ENCODE peak calls at places on chromosomes 13 and 19, in five cellular contexts. One of them, this sample, is unnamed.

GRCh38 chr19:1852294-1852646 is 4.0 kb upstream of the REXO1 start:
- DNase-seq in fibroblast of lung: no peak
- DNase-seq in PC-9: no peak
- DNase-seq in endothelial cell of umbilical vein: no peak
- DNase-seq in GM23338: no peak
- DNase-seq in this sample: no peak

GRCh38 chr13:21478881-21479808 is 20.0 kb upstream of the ZDHHC20 start:
- DNase-seq in fibroblast of lung: peak
- DNase-seq in PC-9: peak
- DNase-seq in endothelial cell of umbilical vein: peak
- DNase-seq in GM23338: peak
- DNase-seq in this sample: peak

GRCh38 chr13:110809871-110810486 is 96.5 kb downstream of the ING1 start:
- DNase-seq in fibroblast of lung: no peak
- DNase-seq in PC-9: no peak
- DNase-seq in endothelial cell of umbilical vein: no peak
- DNase-seq in GM23338: no peak
- DNase-seq in this sample: no peak

GRCh38 chr19:5491565-5491964 is 36.3 kb downstream of the ZNRF4 start:
- DNase-seq in fibroblast of lung: no peak
- DNase-seq in PC-9: no peak
- DNase-seq in endothelial cell of umbilical vein: no peak
- DNase-seq in GM23338: no peak
- DNase-seq in this sample: no peak

GRCh38 chr19:40416918-40417713 is 3.9 kb upstream of the PRX start:
- DNase-seq in fibroblast of lung: no peak
- DNase-seq in PC-9: no peak
- DNase-seq in endothelial cell of umbilical vein: no peak
- DNase-seq in GM23338: no peak
- DNase-seq in this sample: no peak

GRCh38 chr19:5296457-5297271 is 43.9 kb downstream of the PTPRS start:
- DNase-seq in fibroblast of lung: no peak
- DNase-seq in PC-9: no peak
- DNase-seq in endothelial cell of umbilical vein: no peak
- DNase-seq in GM23338: no peak
- DNase-seq in this sample: no peak

GRCh38 chr13:67158903-67159302 is 71.2 kb downstream of the PCDH9 start:
- DNase-seq in fibroblast of lung: no peak
- DNase-seq in PC-9: no peak
- DNase-seq in endothelial cell of umbilical vein: no peak
- DNase-seq in GM23338: no peak
- DNase-seq in this sample: no peak

GRCh38 chr13:32905063-32905863 is 111.0 kb upstream of the KL start:
- DNase-seq in fibroblast of lung: peak
- DNase-seq in PC-9: peak
- DNase-seq in endothelial cell of umbilical vein: no peak
- DNase-seq in GM23338: peak
- DNase-seq in this sample: no peak

GRCh38 chr13:99354371-99354951 is 47.3 kb upstream of the GPR183 start:
- DNase-seq in fibroblast of lung: no peak
- DNase-seq in PC-9: no peak
- DNase-seq in endothelial cell of umbilical vein: no peak
- DNase-seq in GM23338: no peak
- DNase-seq in this sample: no peak

GRCh38 chr13:99353836-99354235 is 46.6 kb upstream of the GPR183 start:
- DNase-seq in fibroblast of lung: peak
- DNase-seq in PC-9: no peak
- DNase-seq in endothelial cell of umbilical vein: no peak
- DNase-seq in GM23338: no peak
- DNase-seq in this sample: no peak

GRCh38 chr13:99357149-99357596 is 50.0 kb upstream of the GPR183 start:
- DNase-seq in fibroblast of lung: peak
- DNase-seq in PC-9: no peak
- DNase-seq in endothelial cell of umbilical vein: peak
- DNase-seq in GM23338: no peak
- DNase-seq in this sample: no peak

GRCh38 chr13:99356216-99357089 is 49.3 kb upstream of the GPR183 start:
- DNase-seq in fibroblast of lung: peak
- DNase-seq in PC-9: no peak
- DNase-seq in endothelial cell of umbilical vein: peak
- DNase-seq in GM23338: no peak
- DNase-seq in this sample: no peak

GRCh38 chr13:99355267-99356215 is 48.3 kb upstream of the GPR183 start:
- DNase-seq in fibroblast of lung: no peak
- DNase-seq in PC-9: no peak
- DNase-seq in endothelial cell of umbilical vein: no peak
- DNase-seq in GM23338: no peak
- DNase-seq in this sample: no peak
- H3K4me2 ChIP-seq in fibroblast of lung: peak
- H3K4me2 ChIP-seq in PC-9: no peak
- H3K4me2 ChIP-seq in endothelial cell of umbilical vein: peak
- H3K4me2 ChIP-seq in GM23338: no peak
- H3K4me2 ChIP-seq in this sample: no peak

GRCh38 chr19:33456076-33456844 is 65.3 kb downstream of the PEPD start:
- DNase-seq in fibroblast of lung: no peak
- DNase-seq in PC-9: no peak
- DNase-seq in endothelial cell of umbilical vein: no peak
- DNase-seq in GM23338: no peak
- DNase-seq in this sample: no peak
- TF ChIP-seq CTCF in fibroblast of lung: no peak
- TF ChIP-seq CTCF in PC-9: no peak
- TF ChIP-seq CTCF in endothelial cell of umbilical vein: no peak
- TF ChIP-seq CTCF in GM23338: no peak
- TF ChIP-seq CTCF in this sample: no peak

GRCh38 chr19:3266092-3266693 is 41.7 kb downstream of the CELF5 start:
- DNase-seq in fibroblast of lung: no peak
- DNase-seq in PC-9: no peak
- DNase-seq in endothelial cell of umbilical vein: no peak
- DNase-seq in GM23338: no peak
- DNase-seq in this sample: no peak

GRCh38 chr19:3268326-3268725 is 43.9 kb downstream of the CELF5 start:
- DNase-seq in fibroblast of lung: no peak
- DNase-seq in PC-9: no peak
- DNase-seq in endothelial cell of umbilical vein: no peak
- DNase-seq in GM23338: no peak
- DNase-seq in this sample: no peak

GRCh38 chr19:3265432-3265831 is 41.0 kb downstream of the CELF5 start:
- DNase-seq in fibroblast of lung: no peak
- DNase-seq in PC-9: no peak
- DNase-seq in endothelial cell of umbilical vein: no peak
- DNase-seq in GM23338: no peak
- DNase-seq in this sample: no peak

GRCh38 chr19:3268763-3269162 is 44.3 kb downstream of the CELF5 start:
- DNase-seq in fibroblast of lung: no peak
- DNase-seq in PC-9: no peak
- DNase-seq in endothelial cell of umbilical vein: no peak
- DNase-seq in GM23338: no peak
- DNase-seq in this sample: no peak

DNA sequence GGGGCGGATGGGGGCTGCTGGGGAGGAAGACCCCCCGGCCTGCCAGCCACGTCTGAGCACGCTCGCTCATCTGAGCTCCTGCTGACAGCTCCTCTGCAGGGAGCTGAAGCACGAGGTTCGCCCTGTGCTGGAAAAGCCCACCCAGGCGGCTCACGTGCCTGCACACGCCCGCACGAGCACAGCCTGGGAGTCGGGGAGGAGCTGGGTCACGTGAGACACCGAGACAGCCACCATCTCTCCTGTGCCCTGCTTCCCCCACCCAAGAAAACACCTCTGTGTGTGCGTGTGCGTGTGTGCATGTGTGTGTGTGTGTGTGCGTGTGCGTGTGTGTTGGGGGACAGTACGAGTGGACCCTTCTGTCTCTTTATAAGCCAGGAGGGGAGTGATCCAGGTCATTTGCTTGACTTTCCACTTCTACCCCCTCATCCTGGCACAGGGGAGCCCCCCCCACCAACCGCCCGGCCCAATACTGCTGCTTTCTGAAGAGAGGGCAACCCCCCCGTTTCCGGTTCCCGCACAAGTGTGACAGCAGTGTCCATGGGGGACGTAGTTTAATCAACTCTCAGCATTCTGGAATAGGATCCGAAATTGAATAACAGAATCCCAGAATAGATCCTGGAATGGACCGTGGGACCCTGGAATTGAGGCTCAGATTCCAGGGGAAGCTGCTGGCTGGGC is 42.5 kb downstream of the CELF5 start:
- DNase-seq in fibroblast of lung: no peak
- DNase-seq in PC-9: no peak
- DNase-seq in endothelial cell of umbilical vein: no peak
- DNase-seq in GM23338: no peak
- DNase-seq in this sample: no peak
- H3K4me2 ChIP-seq in fibroblast of lung: no peak
- H3K4me2 ChIP-seq in PC-9: no peak
- H3K4me2 ChIP-seq in endothelial cell of umbilical vein: no peak
- H3K4me2 ChIP-seq in GM23338: no peak
- H3K4me2 ChIP-seq in this sample: no peak

DNA sequence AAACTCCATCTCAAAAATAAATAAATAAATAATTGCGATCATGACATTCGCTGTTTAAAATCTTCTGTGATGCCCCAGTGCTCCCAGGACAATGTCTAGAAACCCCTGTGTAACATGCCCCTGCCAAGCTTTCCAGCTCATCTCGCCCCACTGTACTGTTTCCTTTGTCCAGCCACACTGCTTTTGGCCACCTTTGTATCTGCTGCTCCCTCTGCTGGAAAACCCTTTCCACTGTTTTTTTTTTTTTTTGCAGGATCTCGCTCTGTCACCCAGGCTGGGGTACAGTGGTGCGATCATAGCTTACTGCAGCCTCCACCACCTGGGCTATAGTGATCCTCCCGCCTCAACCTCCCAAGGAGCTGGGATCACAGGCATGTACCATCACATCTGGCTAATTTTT is 7.5 kb downstream of the PLAUR start:
- DNase-seq in fibroblast of lung: no peak
- DNase-seq in PC-9: no peak
- DNase-seq in endothelial cell of umbilical vein: no peak
- DNase-seq in GM23338: peak
- DNase-seq in this sample: peak
- TF ChIP-seq CTCF in fibroblast of lung: peak
- TF ChIP-seq CTCF in PC-9: peak
- TF ChIP-seq CTCF in endothelial cell of umbilical vein: peak
- TF ChIP-seq CTCF in GM23338: peak
- TF ChIP-seq CTCF in this sample: peak